ENCODE peak calls at places on chromosome 11, in nine cellular contexts. W, J, K, G, F, I, N, Y and Q are unnamed samples.

GRCh38 chr11:73401217-73401923 is 25.2 kb downstream of the RELT start:
- DNase-seq in W (no peak), J (no peak), K (no peak), G (no peak), F (no peak), I (no peak), N (no peak), Y (no peak), Q (no peak)

GRCh38 chr11:9315078-9315688 is 790 bp upstream of the TMEM41B start:
- DNase-seq in W (peak), J (peak), K (peak), G (peak), F (peak), I (peak), N (no peak), Y (no peak), Q (no peak)

GRCh38 chr11:80719292-80719646 is 1278.4 kb upstream of the TENM4 start:
- DNase-seq in W (no peak), J (no peak), K (no peak), G (no peak), F (no peak), I (no peak), N (no peak), Y (no peak), Q (no peak)

GRCh38 chr11:78586452-78587046 is 11.9 kb upstream of the NARS2 start:
- DNase-seq in W (no peak), J (peak), K (no peak), G (no peak), F (no peak), I (peak), N (peak), Y (no peak), Q (no peak)

GRCh38 chr11:16902182-16902581 is 112.0 kb downstream of the PLEKHA7 start:
- DNase-seq in W (no peak), J (no peak), K (no peak), G (no peak), F (no peak), I (peak), N (peak), Y (no peak), Q (no peak)

GRCh38 chr11:15166204-15166603 is 51.5 kb downstream of the INSC start:
- DNase-seq in W (no peak), J (no peak), K (no peak), G (no peak), F (no peak), I (no peak), N (no peak), Y (no peak), Q (no peak)

GRCh38 chr11:3954448-3955298 is 99.2 kb downstream of the STIM1 start:
- DNase-seq in W (no peak), J (no peak), K (no peak), G (no peak), F (no peak), I (peak), N (peak), Y (no peak), Q (no peak)

GRCh38 chr11:119910056-119910455 is 181.1 kb upstream of the NECTIN1 start:
- DNase-seq in W (no peak), J (no peak), K (no peak), G (no peak), F (no peak), I (no peak), N (no peak), Y (no peak), Q (no peak)

GRCh38 chr11:122101625-122102291 is 14.3 kb downstream of the BLID start:
- DNase-seq in W (peak), J (no peak), K (peak), G (peak), F (peak), I (peak), N (peak), Y (no peak), Q (no peak)

GRCh38 chr11:13311570-13311969 is 34.0 kb downstream of the BMAL1 start:
- DNase-seq in W (no peak), J (no peak), K (no peak), G (no peak), F (no peak), I (no peak), N (peak), Y (no peak), Q (no peak)

GRCh38 chr11:3827434-3828186 is 13.1 kb downstream of the RHOG start:
- DNase-seq in W (no peak), J (no peak), K (no peak), G (no peak), F (no peak), I (no peak), N (no peak), Y (no peak), Q (no peak)

GRCh38 chr11:127098684-127099083 is 98.1 kb upstream of the KIRREL3 start:
- DNase-seq in W (no peak), J (no peak), K (no peak), G (no peak), F (no peak), I (no peak), N (no peak), Y (peak), Q (no peak)

GRCh38 chr11:35943294-35943693 is 568 bp upstream of the LDLRAD3 start:
- DNase-seq in W (no peak), J (no peak), K (no peak), G (no peak), F (peak), I (no peak), N (no peak), Y (no peak), Q (no peak)

GRCh38 chr11:64285885-64286800 is 495 bp downstream of the GPR137 start:
- DNase-seq in W (no peak), J (peak), K (peak), G (no peak), F (peak), I (no peak), N (peak), Y (peak), Q (no peak)

GRCh38 chr11:59114344-59114743 is 7.3 kb downstream of the FAM111B start:
- DNase-seq in W (no peak), J (no peak), K (no peak), G (no peak), F (no peak), I (no peak), N (no peak), Y (no peak), Q (no peak)
- TF ChIP-seq CTCF in W (no peak), J (no peak), K (no peak), G (no peak), F (no peak), I (no peak), N (no peak), Y (no peak), Q (no peak)

DNA sequence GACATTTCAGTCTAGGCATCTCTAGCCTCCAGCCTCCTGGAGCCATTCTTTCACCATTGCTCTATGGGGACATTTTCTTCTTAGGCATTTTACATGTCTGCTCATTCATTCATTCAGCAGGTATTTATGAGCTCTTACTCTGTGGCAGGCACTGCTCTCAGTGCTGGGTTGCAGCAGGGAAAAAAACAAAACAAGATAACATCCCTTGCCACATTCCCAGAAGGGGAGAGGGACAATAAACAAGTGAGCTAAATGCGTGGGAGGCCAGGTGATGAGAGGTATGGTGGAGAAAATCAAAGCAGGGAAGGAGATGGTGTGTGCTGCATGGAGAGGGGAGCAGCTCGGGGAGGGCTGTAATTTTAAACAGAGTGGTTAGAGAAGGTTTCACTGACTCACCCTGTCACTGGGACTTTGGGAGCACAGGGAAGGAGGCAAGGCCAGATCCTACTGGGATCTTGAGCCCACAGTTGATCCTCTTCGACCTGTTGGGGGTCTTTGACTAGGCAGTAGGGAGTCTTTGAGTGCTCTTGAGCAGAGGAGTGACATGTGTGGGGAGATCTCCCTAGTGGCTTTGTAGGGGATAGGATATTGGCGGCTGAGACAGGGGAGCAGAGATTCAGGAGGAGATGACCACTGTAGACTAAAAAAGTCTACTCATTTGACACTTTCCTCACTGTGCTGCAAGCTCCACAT is 17.0 kb downstream of the MICAL2 start:
- DNase-seq in W (no peak), J (no peak), K (no peak), G (no peak), F (no peak), I (no peak), N (no peak), Y (no peak), Q (no peak)
- TF ChIP-seq CTCF in W (no peak), J (no peak), K (no peak), G (no peak), F (no peak), I (no peak), N (no peak), Y (no peak), Q (no peak)

GRCh38 chr11:66951135-66951534 is 7.0 kb downstream of the PC start:
- DNase-seq in W (no peak), J (no peak), K (no peak), G (no peak), F (no peak), I (no peak), N (no peak), Y (no peak), Q (no peak)
- TF ChIP-seq CTCF in W (no peak), J (no peak), K (no peak), G (no peak), F (no peak), I (no peak), N (no peak), Y (no peak), Q (no peak)

GRCh38 chr11:93196816-93197382 is 892 bp downstream of the SLC36A4 start:
- DNase-seq in W (no peak), J (no peak), K (no peak), G (no peak), F (no peak), I (peak), N (no peak), Y (no peak), Q (no peak)
- TF ChIP-seq CTCF in W (peak), J (peak), K (no peak), G (no peak), F (no peak), I (peak), N (peak), Y (peak), Q (no peak)